ENCODE peak calls at places on chromosomes 1 and 21, in four cellular contexts. H is ovary; N is spleen; M is CD8-positive, alpha-beta T cell. R is an unnamed sample.

GRCh38 chr1:223750730-223751572 is 38.6 kb downstream of the CAPN2 start:
- DNase-seq in H (no peak), N (peak; percentile 51), M (no peak), R (no peak)

GRCh38 chr21:14589855-14590563 is 43.9 kb upstream of the SAMSN1 start:
- DNase-seq in H (no peak), N (no peak), M (no peak), R (no peak)

GRCh38 chr1:193123751-193124150 is 1.9 kb downstream of the CDC73 start:
- DNase-seq in H (no peak), N (no peak), M (no peak), R (no peak)

GRCh38 chr1:211870156-211870555 is 39.6 kb upstream of the LPGAT1 start:
- DNase-seq in H (no peak), N (no peak), M (no peak), R (no peak)

GRCh38 chr1:44894591-44894990 is 51.5 kb upstream of the PTCH2 start:
- DNase-seq in H (no peak), N (no peak), M (no peak), R (no peak)

GRCh38 chr1:109304221-109304915 is 2.4 kb downstream of the MYBPHL start:
- DNase-seq in H (no peak), N (no peak), M (no peak), R (no peak)

GRCh38 chr1:209670441-209671082 is 4.7 kb upstream of the G0S2 start:
- DNase-seq in H (no peak), N (no peak), M (no peak), R (no peak)

GRCh38 chr1:33424610-33425009 is 6.3 kb downstream of the PHC2 start:
- DNase-seq in H (no peak), N (no peak), M (no peak), R (no peak)

GRCh38 chr1:4655674-4656532 is 1.5 kb downstream of the AJAP1 start:
- DNase-seq in H (peak; percentile 86), N (no peak), M (no peak), R (no peak)

GRCh38 chr1:156970017-156970416 is 49.6 kb downstream of the LRRC71 start:
- DNase-seq in H (no peak), N (no peak), M (no peak), R (no peak)

GRCh38 chr1:190001187-190001586 is 476.5 kb downstream of the BRINP3 start:
- DNase-seq in H (no peak), N (no peak), M (no peak), R (no peak)

GRCh38 chr1:19033926-19034680 is 77.6 kb upstream of the IFFO2 start:
- DNase-seq in H (no peak), N (peak; percentile 48), M (no peak), R (no peak)

GRCh38 chr1:155706101-155706619 is 17.3 kb downstream of the DAP3 start:
- DNase-seq in H (no peak), N (no peak), M (no peak), R (no peak)

GRCh38 chr1:67496329-67496728 is 66.1 kb upstream of the SERBP1 start:
- DNase-seq in H (no peak), N (no peak), M (no peak), R (no peak)

GRCh38 chr1:111605553-111605952 is 14.0 kb upstream of the RAP1A start:
- DNase-seq in H (peak; percentile 33), N (no peak), M (no peak), R (no peak)

GRCh38 chr21:31288191-31288590 is 55.9 kb downstream of the TIAM1 start:
- DNase-seq in H (no peak), N (no peak), M (no peak), R (no peak)

GRCh38 chr1:233473549-233474204 is 140.2 kb upstream of the KCNK1 start:
- DNase-seq in H (no peak), N (no peak), M (no peak), R (no peak)

GRCh38 chr1:40449684-40450490 is at the start of gene ZFP69B:
- DNase-seq in H (peak; percentile 91), N (peak; percentile 97), M (peak; percentile 84), R (peak; percentile 56)
- TF ChIP-seq CTCF in H (peak; percentile 16), N (no peak), M (no peak), R (no peak)

GRCh38 chr1:15799928-15800835 is 7.3 kb downstream of the UQCRHL start:
- DNase-seq in H (no peak), N (no peak), M (no peak), R (no peak)
- H3K4me1 ChIP-seq in H (peaks cover 4% of the 10 kb centered on the region), N (peaks cover 19% of the 10 kb centered on the region), M (no peaks in the 10 kb centered on the region), R (peaks cover 16% of the 10 kb centered on the region)

GRCh38 chr1:179278920-179279319 is 14.7 kb upstream of the SOAT1 start:
- DNase-seq in H (no peak), N (no peak), M (no peak), R (no peak)
- TF ChIP-seq CTCF in H (no peak), N (no peak), M (no peak), R (no peak)

DNA sequence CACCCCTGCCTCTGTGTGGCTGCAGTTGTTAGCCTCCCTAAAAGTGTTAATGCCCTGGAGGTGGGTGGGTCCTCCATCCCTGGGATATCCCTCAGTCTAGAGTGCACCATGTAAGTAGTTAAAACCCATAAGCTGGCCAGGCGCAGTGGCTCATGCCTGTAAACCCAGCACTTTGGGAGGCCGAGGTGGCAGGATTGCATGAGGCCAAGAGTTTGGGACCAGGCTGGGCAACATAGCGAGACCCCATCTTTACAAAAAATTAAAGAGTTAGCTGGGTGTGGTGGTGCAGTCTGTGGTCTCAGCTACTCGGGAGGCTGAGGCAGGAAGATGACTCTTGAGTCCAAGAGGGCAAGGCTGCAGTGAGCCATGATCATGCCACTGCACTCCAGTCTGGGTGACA is 10.3 kb downstream of the MYOC start:
- DNase-seq in H (no peak), N (no peak), M (no peak), R (no peak)
- H3K4me1 ChIP-seq in H (peaks cover 8% of the 10 kb centered on the region), N (peaks cover 13% of the 10 kb centered on the region), M (no peaks in the 10 kb centered on the region), R (peaks cover 14% of the 10 kb centered on the region)

GRCh38 chr1:112744019-112744578 is 29.0 kb upstream of the PPM1J start:
- DNase-seq in H (peak; percentile 37), N (no peak), M (no peak), R (no peak)
- TF ChIP-seq CTCF in H (no peak), N (no peak), M (no peak), R (no peak)

DNA sequence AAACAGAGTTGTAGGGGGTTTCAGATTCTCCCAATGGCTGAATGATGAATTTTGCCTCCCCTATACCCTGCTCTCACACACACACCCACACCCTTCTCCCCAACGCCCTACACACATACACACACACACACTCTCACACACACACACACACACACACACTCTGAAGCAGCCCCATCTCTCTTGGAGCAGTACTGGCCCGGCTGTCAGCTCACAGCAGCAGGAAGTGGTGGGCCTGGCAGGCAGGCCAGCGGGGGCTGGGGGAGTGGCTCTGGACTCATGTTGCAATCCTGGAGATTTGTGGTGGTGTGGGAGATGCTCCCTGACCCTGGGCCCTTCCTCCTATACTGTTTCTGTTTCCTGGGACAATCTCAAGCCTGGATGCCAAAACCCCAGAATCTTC is 2.2 kb downstream of the IKBKE start:
- DNase-seq in H (peak; percentile 27), N (peak; percentile 85), M (no peak), R (no peak)
- H3K4me1 ChIP-seq in H (peaks cover 8% of the 10 kb centered on the region), N (peaks cover 60% of the 10 kb centered on the region), M (peaks cover 51% of the 10 kb centered on the region), R (peaks cover 7% of the 10 kb centered on the region)

DNA sequence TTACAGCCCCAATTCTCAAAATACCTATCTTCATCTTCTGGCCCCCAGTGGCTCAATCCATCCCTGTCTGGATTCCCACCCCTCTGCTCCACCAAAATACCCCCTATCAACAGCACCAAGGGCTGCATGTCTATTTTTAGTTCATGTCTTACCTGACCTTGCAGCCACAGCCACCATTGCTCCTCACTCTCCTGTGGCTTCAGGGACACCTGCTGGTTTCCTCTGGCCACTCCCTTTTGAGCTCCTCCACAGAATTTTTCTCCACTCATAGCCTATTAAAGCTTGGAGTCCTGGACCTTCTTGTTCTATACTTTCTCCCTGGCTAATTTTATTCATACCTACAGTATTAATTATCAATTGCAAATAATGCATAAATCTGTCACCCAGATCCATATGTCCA is 125.3 kb upstream of the NGF start:
- DNase-seq in H (no peak), N (no peak), M (no peak), R (no peak)
- TF ChIP-seq CTCF in H (no peak), N (no peak), M (no peak), R (no peak)

GRCh38 chr1:154419620-154420020 is 14.5 kb downstream of the IL6R start:
- DNase-seq in H (peak; percentile 87), N (peak; percentile 89), M (no peak), R (peak; percentile 97)
- H3K4me1 ChIP-seq in H (peaks cover 29% of the 10 kb centered on the region), N (peaks cover 93% of the 10 kb centered on the region), M (peaks cover 60% of the 10 kb centered on the region), R (peaks cover 22% of the 10 kb centered on the region)

DNA sequence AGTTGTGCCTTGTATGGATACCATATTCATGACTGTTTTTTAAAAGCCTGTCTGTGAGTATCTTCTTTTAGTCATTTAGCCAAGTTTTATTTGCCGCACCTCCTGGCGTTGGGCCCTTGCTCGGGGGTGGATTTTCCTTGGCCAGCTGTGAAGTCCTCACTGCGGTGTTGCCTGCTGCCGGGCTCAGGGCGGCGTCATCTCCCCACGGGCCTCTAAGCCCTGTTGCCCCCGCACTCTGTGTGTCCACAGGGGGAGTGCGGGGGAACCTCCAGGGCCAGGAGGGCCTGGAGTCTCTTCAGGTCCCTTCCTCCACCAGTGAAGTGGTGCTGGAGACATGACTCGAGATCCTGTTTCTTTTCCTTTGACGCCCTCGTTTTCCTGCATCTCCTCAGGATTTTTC is 65.8 kb upstream of the DIP2A start:
- DNase-seq in H (peak; percentile 87), N (no peak), M (no peak), R (no peak)
- TF ChIP-seq CTCF in H (no peak), N (no peak), M (no peak), R (no peak)